ENCODE peak calls at places on chromosome 9, in seven cellular contexts. X is RWPE1, Z is AG10803, D is brain microvascular endothelial cell, H is GM12865, A is HCT116, Y is left ventricle myocardium inferior. C is an unnamed sample.

GRCh38 chr9:134327671-134328231 is 1.5 kb downstream of the RXRA start:
- DNase-seq in X (peak; percentile 46), Z (no peak), D (no peak), H (no peak), A (no peak), Y (peak; percentile 10), C (peak; percentile 72)

GRCh38 chr9:20693068-20693467 is 9.0 kb downstream of the FOCAD start:
- DNase-seq in X (no peak), Z (peak; percentile 45), D (no peak), H (no peak), A (no peak), Y (no peak), C (no peak)

GRCh38 chr9:27671591-27671990 is 98.3 kb upstream of the C9orf72 start:
- DNase-seq in X (no peak), Z (no peak), D (no peak), H (no peak), A (no peak), Y (no peak), C (no peak)

GRCh38 chr9:84839538-84839937 is 170.0 kb downstream of the NTRK2 start:
- DNase-seq in X (peak; percentile 20), Z (peak; percentile 80), D (peak; percentile 30), H (no peak), A (no peak), Y (no peak), C (no peak)

GRCh38 chr9:16029056-16029615 is 476.3 kb downstream of the CCDC171 start:
- DNase-seq in X (no peak), Z (peak; percentile 95), D (no peak), H (no peak), A (no peak), Y (no peak), C (no peak)

GRCh38 chr9:37311938-37312730 is 110.4 kb upstream of the GRHPR start:
- DNase-seq in X (peak; percentile 43), Z (peak; percentile 22), D (peak; percentile 59), H (no peak), A (no peak), Y (no peak), C (no peak)

GRCh38 chr9:91812191-91812590 is 137.8 kb downstream of the ROR2 start:
- DNase-seq in X (no peak), Z (no peak), D (no peak), H (no peak), A (no peak), Y (no peak), C (no peak)

GRCh38 chr9:84947412-84947972 is 278.0 kb downstream of the NTRK2 start:
- DNase-seq in X (peak; percentile 90), Z (no peak), D (no peak), H (no peak), A (no peak), Y (peak; percentile 16), C (no peak)

GRCh38 chr9:90340421-90340820 is 302.2 kb downstream of the DIRAS2 start:
- DNase-seq in X (peak; percentile 39), Z (peak; percentile 80), D (peak; percentile 81), H (no peak), A (no peak), Y (no peak), C (no peak)

GRCh38 chr9:136779808-136780207 is 11.3 kb upstream of the TMEM141 start:
- DNase-seq in X (no peak), Z (no peak), D (no peak), H (no peak), A (no peak), Y (no peak), C (peak; percentile 11)
- TF ChIP-seq CTCF in X (no peak), Z (peak; percentile 13), D (peak; percentile 38), H (no peak), A (no peak), Y (no peak), C (no peak)

DNA sequence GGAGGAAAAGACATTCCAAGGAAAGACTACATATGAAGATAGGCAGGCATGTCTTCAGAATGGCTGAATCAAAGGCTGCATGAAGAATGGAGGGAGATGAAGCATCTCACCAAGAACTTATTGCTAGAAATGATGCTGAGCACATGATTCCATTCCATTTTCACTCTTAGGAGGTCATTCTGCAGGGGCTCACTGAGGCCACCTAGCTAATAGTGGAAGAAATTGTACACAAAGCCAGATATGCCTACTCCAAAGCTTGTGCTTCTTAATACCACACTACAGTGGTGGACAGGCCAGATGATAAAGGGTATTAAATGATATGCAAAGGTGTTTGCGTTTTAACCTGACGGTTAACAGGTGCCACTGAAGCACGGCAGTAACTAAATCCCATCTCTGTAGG is 14.7 kb downstream of the NDUFA8 start:
- DNase-seq in X (no peak), Z (no peak), D (peak; percentile 12), H (no peak), A (no peak), Y (no peak), C (no peak)
- TF ChIP-seq CTCF in X (no peak), Z (peak; percentile 47), D (peak; percentile 70), H (no peak), A (peak; percentile 48), Y (peak; percentile 51), C (peak; percentile 32)

DNA sequence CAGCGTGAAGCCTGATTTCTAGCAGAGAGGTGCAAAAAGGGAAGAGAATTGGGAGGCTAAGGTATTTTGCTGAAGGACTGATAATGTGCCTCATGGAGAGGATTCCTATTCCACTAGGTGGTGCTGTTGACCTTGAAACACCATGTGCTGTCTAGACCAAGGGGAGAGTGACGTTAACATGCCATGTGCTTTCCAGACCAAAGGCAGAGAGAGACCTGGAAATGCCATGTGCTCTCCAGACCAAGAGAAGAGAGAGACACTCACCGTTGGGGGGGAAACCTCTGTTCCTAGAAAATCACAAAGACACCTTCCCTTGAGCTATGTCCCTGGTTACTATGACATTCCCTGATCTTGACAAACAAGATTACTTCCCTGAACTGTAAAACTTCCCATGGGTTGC is 286.0 kb upstream of the TUSC1 start:
- DNase-seq in X (peak; percentile 47), Z (peak; percentile 84), D (peak; percentile 73), H (peak; percentile 59), A (peak; percentile 1), Y (no peak), C (no peak)
- TF ChIP-seq CTCF in X (peak; percentile 65), Z (peak; percentile 76), D (peak; percentile 70), H (peak; percentile 54), A (peak; percentile 45), Y (peak; percentile 11), C (peak; percentile 10)

GRCh38 chr9:88722753-88723152 is 187.8 kb downstream of the NXNL2 start:
- DNase-seq in X (peak; percentile 31), Z (no peak), D (no peak), H (no peak), A (no peak), Y (no peak), C (no peak)
- TF ChIP-seq CTCF in X (no peak), Z (peak; percentile 49), D (peak; percentile 73), H (no peak), A (peak; percentile 41), Y (peak; percentile 57), C (peak; percentile 34)

GRCh38 chr9:38334234-38334633 is 58.3 kb upstream of the ALDH1B1 start:
- DNase-seq in X (peak; percentile 30), Z (no peak), D (no peak), H (no peak), A (no peak), Y (no peak), C (no peak)
- TF ChIP-seq CTCF in X (peak; percentile 48), Z (peak; percentile 44), D (peak; percentile 46), H (peak; percentile 30), A (peak; percentile 43), Y (peak; percentile 42), C (no peak)

C was measured in kidney.